ENCODE peak calls at places on chromosomes 4 and X, in ten cellular contexts. A is stimulated activated CD4-positive, alpha-beta T cell treated with anti-CD3 and anti-CD28 coated beads, Interleukin-4, amount 100 ng/mL, for 1 hour; Q is fibroblast of lung; D is prostate gland; T is stimulated activated CD8-positive, alpha-beta memory T cell treated with anti-CD3 and anti-CD28 coated beads, Interleukin-15, amount 100 ng/mL, for 4 hours; P is PC-9; X is Kasumi-1; Y is suprapubic skin; N is lower leg skin; V is astrocyte of the hippocampus. B is an unnamed sample.
A peak's percentile ranks its signal among the peaks of the same experiment; 100 is the strongest.

GRCh38 chr4:26779224-26779623 is 81.4 kb upstream of the STIM2 start:
- DNase-seq in V (no peak), T (no peak), N (no peak), D (no peak), Y (no peak), X (no peak), Q (no peak), P (no peak), A (no peak), B (no peak)

GRCh38 chr4:37486134-37486533 is 200.0 kb downstream of the RELL1 start:
- DNase-seq in V (no peak), P (no peak), A (no peak), D (no peak), X (no peak), Q (no peak), N (no peak), Y (no peak), T (no peak), B (no peak)

GRCh38 chrX:143115466-143115865 is 89.7 kb downstream of the SPANXN4 start:
- DNase-seq in X (no peak), T (no peak), P (no peak), N (no peak), Y (no peak), A (no peak), Q (no peak), V (no peak), D (no peak), B (no peak)

GRCh38 chr4:14562901-14563300 is 439.4 kb upstream of the CPEB2 start:
- DNase-seq in N (no peak), X (no peak), D (no peak), A (no peak), T (no peak), V (no peak), Y (no peak), Q (no peak), P (no peak), B (no peak)

GRCh38 chr4:10008208-10009005 is 12.9 kb downstream of the SLC2A9 start:
- DNase-seq in N (no peak), D (no peak), Q (peak; percentile 57), X (no peak), V (no peak), T (no peak), P (peak; percentile 86), Y (no peak), A (no peak), B (peak; percentile 33)

GRCh38 chr4:112994732-112995131 is 54.7 kb upstream of the ANK2 start:
- DNase-seq in X (no peak), N (no peak), D (no peak), Q (no peak), P (no peak), T (no peak), Y (no peak), A (no peak), V (no peak), B (no peak)

GRCh38 chr4:16457944-16458343 is 231.7 kb upstream of the TAPT1 start:
- DNase-seq in D (no peak), A (no peak), P (no peak), Y (no peak), Q (no peak), V (peak; percentile 26), N (no peak), T (no peak), X (no peak), B (no peak)

GRCh38 chrX:43064096-43064495 is 286.1 kb upstream of the PPP1R2C start:
- DNase-seq in P (no peak), D (no peak), Y (no peak), N (no peak), Q (no peak), X (no peak), T (no peak), A (no peak), V (no peak), B (no peak)

GRCh38 chr4:100555791-100556190 is 38.0 kb upstream of the EMCN start:
- DNase-seq in N (no peak), Q (no peak), V (no peak), X (no peak), A (no peak), Y (no peak), D (no peak), P (no peak), T (no peak), B (no peak)